ENCODE peak calls at places on chromosomes 7 and 10, in seven cellular contexts. L is foreskin keratinocyte, D is A549, H is cardiac muscle cell, Z is RWPE1, Q is psoas muscle, N is thoracic aorta. X is an unnamed sample.

GRCh38 chr7:28338041-28338440 is 74.3 kb upstream of the CREB5 start:
- DNase-seq in Z (no peak), L (no peak), N (no peak), Q (no peak), H (no peak), D (no peak), X (no peak)

GRCh38 chr7:155377837-155378579 is 79.9 kb upstream of the EN2 start:
- DNase-seq in N (no peak), Q (peak), D (no peak), H (peak), Z (peak), L (no peak), X (no peak)

GRCh38 chr7:77415822-77416620 is at the start of gene GSAP:
- DNase-seq in Z (peak), N (no peak), H (peak), Q (peak), L (no peak), D (peak), X (no peak)

GRCh38 chr10:70323697-70324340 is 40.0 kb upstream of the NPFFR1 start:
- DNase-seq in Q (no peak), Z (no peak), N (no peak), D (no peak), L (no peak), H (no peak), X (no peak)

GRCh38 chr7:51242007-51242691 is 74.5 kb downstream of the COBL start:
- DNase-seq in Z (no peak), D (peak), L (no peak), Q (no peak), N (no peak), H (no peak), X (no peak)

GRCh38 chr10:77417359-77417758 is 220.2 kb downstream of the KCNMA1 start:
- DNase-seq in D (no peak), L (no peak), Z (no peak), H (no peak), N (no peak), Q (no peak), X (no peak)

GRCh38 chr7:33705333-33705833 is 200.0 kb upstream of the BMPER start:
- DNase-seq in H (no peak), Q (no peak), L (no peak), N (no peak), Z (no peak), D (no peak), X (no peak)

GRCh38 chr10:34739915-34740314 is 75.2 kb downstream of the PARD3 start:
- DNase-seq in D (no peak), Q (peak), L (peak), H (peak), Z (peak), N (no peak), X (no peak)

GRCh38 chr7:57638651-57639050 is 188.7 kb downstream of the ZNF716 start:
- DNase-seq in N (no peak), Z (no peak), D (no peak), L (no peak), Q (no peak), H (no peak), X (no peak)

GRCh38 chr7:157588271-157588589 is 251.4 kb downstream of the DNAJB6 start:
- DNase-seq in Z (no peak), N (no peak), Q (no peak), H (no peak), L (no peak), D (no peak), X (no peak)

GRCh38 chr7:4692055-4692454 is 10.0 kb downstream of the FOXK1 start:
- DNase-seq in H (no peak), Q (no peak), N (no peak), L (no peak), Z (no peak), D (no peak), X (no peak)

GRCh38 chr10:110446277-110446676 is 51.4 kb upstream of the DUSP5 start:
- DNase-seq in N (no peak), L (no peak), Z (no peak), H (no peak), D (no peak), Q (no peak), X (no peak)

GRCh38 chr10:80454526-80455460 is 683 bp downstream of the TSPAN14 start:
- DNase-seq in N (no peak), H (peak), L (no peak), Q (peak), Z (no peak), D (no peak), X (no peak)

GRCh38 chr10:113169853-113170455 is 219.9 kb downstream of the TCF7L2 start:
- DNase-seq in H (no peak), Z (no peak), Q (no peak), L (no peak), N (no peak), D (no peak), X (no peak)

GRCh38 chr7:68321776-68322496 is 1276.3 kb upstream of the AUTS2 start:
- DNase-seq in N (no peak), Q (no peak), H (no peak), L (peak), Z (no peak), D (no peak), X (no peak)

GRCh38 chr7:84524714-84525694 is 330.4 kb upstream of the SEMA3A start:
- DNase-seq in Z (no peak), H (no peak), L (peak), D (peak), Q (no peak), N (no peak), X (peak)

GRCh38 chr7:156460861-156461632 is 179.5 kb upstream of the RNF32 start:
- DNase-seq in Q (no peak), N (no peak), H (no peak), L (no peak), Z (no peak), D (no peak), X (no peak)

GRCh38 chr7:47581821-47582747 is at the start of gene TNS3:
- DNase-seq in N (no peak), Z (peak), Q (peak), D (peak), H (peak), L (no peak), X (no peak)

GRCh38 chr10:130491698-130492050 is 355.5 kb downstream of the GLRX3 start:
- DNase-seq in L (no peak), D (no peak), Q (no peak), H (no peak), N (no peak), Z (no peak), X (no peak)

GRCh38 chr10:63494951-63495350 is 26.2 kb upstream of the REEP3 start:
- DNase-seq in Z (no peak), L (no peak), H (no peak), D (no peak), N (no peak), Q (no peak), X (no peak)

GRCh38 chr10:111093741-111094380 is 17.0 kb downstream of the ADRA2A start:
- DNase-seq in Z (no peak), H (no peak), N (no peak), L (peak), D (no peak), Q (no peak), X (peak)

GRCh38 chr7:23013715-23014649 is at the start of gene HYCC1:
- DNase-seq in L (peak), Z (peak), Q (peak), N (peak), D (peak), H (peak), X (peak)

GRCh38 chr7:8176370-8177081 is 85.4 kb downstream of the ICA1 start:
- DNase-seq in Z (no peak), D (no peak), N (no peak), L (no peak), H (no peak), Q (no peak), X (no peak)

GRCh38 chr7:151795168-151795754 is 81.7 kb downstream of the PRKAG2 start:
- DNase-seq in Q (no peak), Z (no peak), H (no peak), N (no peak), L (no peak), D (no peak), X (no peak)

GRCh38 chr10:120458432-120458831 is 1.4 kb downstream of the PLPP4 start:
- DNase-seq in N (no peak), Z (no peak), H (no peak), Q (no peak), D (no peak), L (no peak), X (no peak)

GRCh38 chr7:159027091-159027802 is 117.4 kb downstream of the VIPR2 start:
- DNase-seq in H (no peak), D (peak), N (no peak), Z (peak), L (peak), Q (no peak), X (no peak)

GRCh38 chr7:3673524-3673923 is 372.5 kb downstream of the SDK1 start:
- DNase-seq in Z (peak), L (no peak), N (no peak), H (peak), D (peak), Q (no peak), X (no peak)

GRCh38 chr7:30931161-30931926 is 19.7 kb downstream of the AQP1 start:
- DNase-seq in Q (peak), N (no peak), Z (no peak), H (no peak), L (peak), D (no peak), X (no peak)

GRCh38 chr7:98399462-98399861 is 1.4 kb downstream of the BAIAP2L1 start:
- DNase-seq in N (no peak), Q (no peak), D (no peak), Z (no peak), L (peak), H (no peak), X (no peak)

GRCh38 chr7:5596046-5596895 is 172.6 kb upstream of the TNRC18 start:
- DNase-seq in D (peak), N (peak), Z (peak), Q (peak), H (peak), L (peak), X (peak)

GRCh38 chr10:29598861-29599311 is 35.9 kb downstream of the SVIL start:
- DNase-seq in N (no peak), Z (no peak), Q (no peak), H (peak), D (no peak), L (peak), X (no peak)

GRCh38 chr10:12181065-12181775 is 14.5 kb downstream of the NUDT5 start:
- DNase-seq in N (no peak), Q (no peak), D (no peak), L (peak), H (no peak), Z (no peak), X (no peak)

GRCh38 chr10:131657985-131658330 is 242.8 kb upstream of the PPP2R2D start:
- DNase-seq in Q (no peak), L (no peak), Z (no peak), D (no peak), H (no peak), N (no peak), X (no peak)

GRCh38 chr7:132653364-132653930 is 77.2 kb upstream of the PLXNA4 start:
- DNase-seq in Q (no peak), Z (no peak), L (no peak), N (no peak), H (no peak), D (no peak), X (no peak)

GRCh38 chr10:77179015-77179695 is 458.5 kb downstream of the KCNMA1 start:
- DNase-seq in Q (peak), N (peak), D (peak), H (no peak), L (peak), Z (peak), X (no peak)

GRCh38 chr7:18320971-18321567 is 174.5 kb upstream of the HDAC9 start:
- DNase-seq in D (peak), L (peak), N (no peak), Q (no peak), Z (peak), H (peak), X (no peak)

GRCh38 chr10:130350996-130351395 is 214.8 kb downstream of the GLRX3 start:
- DNase-seq in D (no peak), H (no peak), N (no peak), L (no peak), Q (no peak), Z (no peak), X (no peak)

GRCh38 chr7:96701258-96701657 is 8.4 kb downstream of the SEM1 start:
- DNase-seq in H (no peak), Z (no peak), N (no peak), D (no peak), Q (no peak), L (no peak), X (no peak)

GRCh38 chr7:5598769-5599371 is 175.2 kb upstream of the TNRC18 start:
- DNase-seq in Q (no peak), N (no peak), D (peak), H (peak), L (no peak), Z (no peak), X (no peak)

GRCh38 chr7:12759112-12759511 is 71.7 kb downstream of the ARL4A start:
- DNase-seq in N (no peak), H (no peak), Z (no peak), Q (no peak), L (no peak), D (peak), X (no peak)

GRCh38 chr7:92634125-92634710 is 44.0 kb upstream of the FAM133B start:
- DNase-seq in L (no peak), D (no peak), H (no peak), Q (no peak), N (no peak), Z (no peak), X (no peak)

GRCh38 chr7:92631067-92631829 is 41.1 kb upstream of the FAM133B start:
- DNase-seq in D (no peak), Z (no peak), Q (no peak), H (no peak), N (no peak), L (no peak), X (no peak)

GRCh38 chr7:92631830-92632487 is 41.8 kb upstream of the FAM133B start:
- DNase-seq in Q (no peak), H (no peak), Z (no peak), D (no peak), L (no peak), N (no peak), X (no peak)

GRCh38 chr7:92633211-92633906 is 43.2 kb upstream of the FAM133B start:
- DNase-seq in N (no peak), Q (no peak), H (no peak), L (peak), D (peak), Z (peak), X (peak)

DNA sequence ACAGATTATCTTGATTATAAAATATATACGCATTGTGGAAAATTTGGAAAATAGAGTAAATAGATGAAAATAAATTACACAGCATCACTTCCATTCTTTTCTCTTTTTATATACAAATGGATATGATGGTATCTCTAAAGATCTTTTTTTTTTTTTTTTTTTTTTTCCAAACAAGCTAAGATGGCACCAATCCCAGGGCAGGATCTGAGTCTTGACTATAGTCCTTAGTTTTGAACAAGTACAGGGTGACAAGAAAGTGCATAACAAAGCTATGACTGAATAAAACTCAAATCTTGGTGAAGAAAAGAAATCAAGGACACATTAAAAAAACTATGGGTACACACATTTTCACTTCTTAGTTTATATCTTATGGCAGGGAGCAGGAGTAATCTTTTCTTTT is 42.6 kb upstream of the FAM133B start:
- DNase-seq in N (no peak), Z (no peak), D (no peak), H (no peak), L (no peak), Q (no peak), X (no peak)
- H3K27ac ChIP-seq in N (peak), Z (no peak), D (peak), H (peak), L (no peak), Q (peak), X (peak)

DNA sequence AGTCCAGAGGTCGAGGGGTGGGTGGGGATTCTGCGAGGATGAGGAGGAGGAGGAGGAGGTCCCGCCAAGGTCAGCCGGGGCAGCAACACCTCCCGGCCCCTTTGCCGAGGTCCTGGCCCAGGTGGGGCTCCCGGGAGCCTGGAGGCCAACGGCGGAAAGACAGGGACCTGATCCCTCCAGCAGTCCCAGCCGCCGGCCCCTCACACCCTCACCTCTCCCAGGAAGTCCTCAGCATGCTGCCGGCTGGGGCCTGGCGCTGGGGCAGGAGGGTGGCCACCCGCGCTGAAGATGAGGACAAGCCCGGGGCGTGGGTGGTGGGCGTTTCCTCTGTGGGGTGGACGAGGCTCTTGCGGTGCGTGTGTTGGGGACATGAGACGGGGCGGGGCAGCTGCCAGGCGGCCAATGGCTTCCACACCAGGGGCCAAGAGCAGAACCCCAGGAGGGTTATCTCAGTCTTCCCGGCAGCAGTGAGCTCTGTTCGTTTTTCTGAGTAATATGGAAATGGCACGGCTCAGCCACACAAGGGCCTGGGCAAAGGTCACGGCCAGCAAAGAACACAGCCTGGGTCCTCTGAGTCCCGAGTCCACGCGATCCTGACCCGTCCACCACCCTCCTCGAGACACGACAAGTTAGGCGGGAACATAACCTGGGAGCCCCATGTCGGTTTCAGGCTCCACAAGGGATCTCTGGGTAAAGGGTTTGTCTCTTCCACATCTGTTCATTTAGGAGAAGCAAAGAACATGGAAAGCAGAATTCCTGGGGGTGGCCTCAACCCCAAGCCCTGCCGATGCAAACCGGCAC is 82.9 kb upstream of the PDGFA start:
- DNase-seq in H (no peak), Q (no peak), N (no peak), D (no peak), L (no peak), Z (no peak), X (no peak)
- H3K27ac ChIP-seq in H (no peak), Q (peak), N (peak), D (no peak), L (no peak), Z (no peak), X (no peak)

GRCh38 chr10:690227-691161 is 1.0 kb upstream of the DIP2C start:
- DNase-seq in Q (no peak), Z (no peak), D (no peak), N (no peak), L (peak), H (no peak), X (no peak)
- H3K27ac ChIP-seq in Q (peak), Z (peak), D (peak), N (peak), L (no peak), H (peak), X (no peak)

GRCh38 chr10:79113827-79114226 is 45.1 kb downstream of the ZMIZ1 start:
- DNase-seq in H (no peak), D (no peak), L (no peak), Q (no peak), Z (no peak), N (no peak), X (no peak)
- H3K27ac ChIP-seq in H (peak), D (peak), L (no peak), Q (peak), Z (peak), N (no peak), X (peak)

DNA sequence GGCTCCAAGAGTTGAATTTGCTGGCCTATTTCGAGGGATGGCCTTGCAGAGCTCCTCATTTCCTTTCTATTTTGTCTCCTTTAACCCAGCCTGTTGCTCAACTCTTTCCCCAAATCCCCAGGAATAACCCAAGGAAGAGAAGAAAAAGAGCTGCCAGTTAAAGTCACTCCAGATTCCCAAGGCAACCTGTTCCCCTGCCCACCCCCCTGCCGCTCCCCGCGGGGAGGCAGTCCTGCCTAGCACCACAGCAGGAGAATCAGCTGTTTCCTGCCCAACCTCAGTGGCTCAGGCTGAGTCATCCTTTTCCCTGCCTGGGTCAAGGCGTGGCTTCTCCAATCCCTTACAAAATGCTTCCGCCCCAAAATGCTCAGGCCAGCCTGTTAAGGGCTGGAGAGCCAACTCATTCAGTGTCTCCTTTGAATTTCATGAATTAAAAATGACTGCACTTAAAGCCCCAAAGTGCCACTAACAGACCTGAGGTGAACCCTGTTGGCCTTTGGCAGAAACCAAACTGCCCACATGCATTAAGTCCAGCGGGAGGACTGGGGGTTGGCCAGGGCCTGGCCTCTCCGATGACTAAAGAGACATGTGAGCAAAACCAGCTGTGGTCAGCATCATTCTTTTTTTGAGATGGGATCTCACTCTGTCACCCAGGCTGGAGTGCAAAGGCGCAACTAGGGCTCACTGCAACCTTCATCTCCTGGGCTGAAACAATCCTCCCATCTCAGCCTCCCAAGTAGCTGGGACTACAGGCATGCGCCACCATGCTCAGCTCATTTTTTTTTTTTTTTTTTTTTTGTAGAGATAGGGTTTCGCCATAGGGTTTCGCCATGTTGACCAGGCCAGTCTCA is 83.2 kb upstream of the KIF5B start:
- DNase-seq in H (no peak), Z (peak), D (peak), Q (peak), L (peak), N (peak), X (peak)
- H3K27ac ChIP-seq in H (no peak), Z (peak), D (peak), Q (peak), L (peak), N (peak), X (peak)

DNA sequence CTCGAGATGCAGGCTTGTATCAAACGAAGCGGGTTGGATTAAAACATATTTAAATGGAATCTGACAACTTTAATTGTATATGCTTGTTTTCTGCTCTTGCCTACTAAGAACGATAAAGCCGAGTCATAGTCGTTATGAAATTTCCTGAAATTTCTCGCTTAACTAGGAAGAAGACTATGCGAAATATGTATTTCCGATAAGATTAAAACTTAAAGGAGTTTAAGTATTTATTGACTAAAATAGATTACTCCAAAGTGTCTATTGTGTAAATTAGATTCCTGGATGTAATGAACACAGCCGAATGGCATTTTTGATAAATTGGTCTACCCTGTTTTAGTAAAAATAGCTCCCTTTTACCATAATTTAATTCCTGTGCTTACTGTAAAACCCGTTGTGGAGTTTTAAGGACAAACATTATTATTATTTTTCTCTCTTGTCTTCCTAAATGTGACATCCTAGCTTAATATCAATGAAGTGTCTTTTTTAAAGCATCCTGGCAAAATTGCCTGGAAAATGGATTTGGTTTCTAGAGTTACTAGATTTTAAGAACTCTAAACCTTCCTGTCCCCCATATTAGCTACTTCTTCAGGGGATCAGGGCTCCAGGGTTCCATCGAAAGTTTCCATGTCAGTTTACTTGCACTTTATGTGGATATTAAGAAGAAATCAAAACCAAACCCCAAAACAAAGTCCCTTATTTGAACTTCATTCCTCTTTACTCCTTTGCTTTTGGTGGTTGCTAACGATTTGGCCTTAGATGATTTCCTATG is 688 bp downstream of the CUX1 start:
- DNase-seq in N (no peak), Z (no peak), Q (no peak), D (no peak), H (no peak), L (no peak), X (no peak)
- H3K27ac ChIP-seq in N (peak), Z (peak), Q (peak), D (peak), H (no peak), L (peak), X (peak)

X was measured in epithelial cell of prostate.